ENCODE peak calls at places on chromosomes 5 and 9, in seven cellular contexts. W is stimulated activated CD4-positive, alpha-beta T cell treated with anti-CD3 and anti-CD28 coated beads, Interleukin-15, amount 100 ng/mL, for 1 hour; X is NCI-H1092; Y is M059J; N is neuronal stem cell; T is ACHN; I is fibroblast of the conjunctiva. P is an unnamed sample.

GRCh38 chr5:174229640-174230350 is 184.3 kb downstream of the NSG2 start:
- DNase-seq in I (no peak), T (no peak), N (no peak), W (no peak), Y (peak), X (no peak), P (no peak)

GRCh38 chr5:14687023-14687665 is 22.6 kb downstream of the OTULIN start:
- DNase-seq in N (no peak), Y (peak), X (no peak), W (no peak), T (no peak), I (no peak), P (no peak)

GRCh38 chr9:20623021-20623747 is 885 bp upstream of the MLLT3 start:
- DNase-seq in N (peak), X (peak), I (no peak), W (peak), T (no peak), Y (peak), P (no peak)

GRCh38 chr9:109319072-109319630 is 1.7 kb downstream of the EPB41L4B start:
- DNase-seq in X (peak), Y (no peak), W (no peak), T (no peak), N (peak), I (no peak), P (no peak)

GRCh38 chr9:121765021-121765950 is 113.9 kb downstream of the DAB2IP start:
- DNase-seq in Y (peak), T (peak), N (no peak), W (no peak), X (no peak), I (no peak), P (no peak)

GRCh38 chr5:10863763-10864383 is 102.8 kb upstream of the DAP start:
- DNase-seq in X (no peak), T (peak), N (peak), Y (peak), I (peak), W (peak), P (peak)

GRCh38 chr5:52657231-52657645 is 130.5 kb upstream of the ITGA1 start:
- DNase-seq in T (peak), N (peak), X (peak), W (no peak), Y (peak), I (peak), P (peak)

GRCh38 chr5:35306716-35307365 is 76.6 kb upstream of the PRLR start:
- DNase-seq in T (no peak), Y (peak), X (no peak), W (no peak), N (no peak), I (no peak), P (no peak)

GRCh38 chr9:82021198-82021597 is 32.6 kb downstream of the SPATA31D1 start:
- DNase-seq in I (peak), Y (peak), W (no peak), T (peak), X (no peak), N (no peak), P (no peak)

GRCh38 chr5:124599048-124599973 is 147.1 kb downstream of the ZNF608 start:
- DNase-seq in W (no peak), T (peak), X (no peak), I (no peak), Y (peak), N (no peak), P (no peak)

GRCh38 chr9:115883467-115884329 is 269.9 kb upstream of the PAPPA start:
- DNase-seq in N (peak), T (peak), I (peak), Y (peak), W (no peak), X (no peak), P (peak)

GRCh38 chr9:23120630-23121029 is 674.0 kb downstream of the DMRTA1 start:
- DNase-seq in I (no peak), N (no peak), T (no peak), Y (no peak), X (no peak), W (no peak), P (no peak)

GRCh38 chr5:10607666-10608442 is 44.0 kb downstream of the ANKRD33B start:
- DNase-seq in Y (no peak), I (peak), T (no peak), W (no peak), N (no peak), X (no peak), P (no peak)

GRCh38 chr5:171142617-171143016 is 166.4 kb upstream of the TLX3 start:
- DNase-seq in I (no peak), X (no peak), T (no peak), W (no peak), Y (no peak), N (no peak), P (no peak)

GRCh38 chr5:76714771-76715483 is 999 bp upstream of the F2R start:
- DNase-seq in X (no peak), I (no peak), N (no peak), T (no peak), Y (no peak), W (no peak), P (no peak)

GRCh38 chr9:129583308-129584038 is 37.4 kb downstream of the C9orf50 start:
- DNase-seq in W (no peak), X (no peak), T (no peak), I (no peak), Y (no peak), N (no peak), P (no peak)

GRCh38 chr5:10583663-10584572 is 20.0 kb downstream of the ANKRD33B start:
- DNase-seq in Y (no peak), N (no peak), W (no peak), I (no peak), X (no peak), T (no peak), P (no peak)

GRCh38 chr9:94175669-94176068 is 83.4 kb upstream of the ZNF169 start:
- DNase-seq in N (no peak), T (no peak), Y (no peak), I (no peak), X (no peak), W (no peak), P (no peak)

GRCh38 chr5:42718591-42718990 is 38.0 kb upstream of the CCDC152 start:
- DNase-seq in N (no peak), T (peak), W (no peak), X (no peak), I (no peak), Y (peak), P (no peak)

GRCh38 chr5:160486573-160486972 is 64.9 kb downstream of the PTTG1 start:
- DNase-seq in W (no peak), X (no peak), I (no peak), N (no peak), T (no peak), Y (no peak), P (no peak)

GRCh38 chr9:91162784-91163440 is 198.8 kb downstream of the AUH start:
- DNase-seq in T (peak), I (no peak), W (no peak), X (no peak), N (no peak), Y (peak), P (no peak)

GRCh38 chr9:21326526-21327139 is 8.6 kb downstream of the KLHL9 start:
- DNase-seq in N (peak), Y (peak), X (peak), T (no peak), W (no peak), I (no peak), P (peak)

GRCh38 chr5:126937796-126938195 is 92.6 kb downstream of the MARCHF3 start:
- DNase-seq in I (no peak), X (no peak), T (no peak), N (no peak), W (no peak), Y (no peak), P (no peak)

GRCh38 chr5:177133845-177134652 is 476 bp downstream of the NSD1 start:
- DNase-seq in N (peak), I (no peak), W (peak), Y (peak), X (no peak), T (peak), P (no peak)